ENCODE peak calls at places on chromosomes 11 and 22, in five cellular contexts. One of them, this sample, is unnamed.

GRCh38 chr11:15157181-15157580 is 42.5 kb downstream of the INSC start:
- DNase-seq in GM12878: no peak
- DNase-seq in H1: no peak
- DNase-seq in K562: no peak
- DNase-seq in HepG2: no peak
- DNase-seq in this sample: no peak

GRCh38 chr22:33715626-33716025 is 204.7 kb downstream of the LARGE1 start:
- DNase-seq in GM12878: no peak
- DNase-seq in H1: no peak
- DNase-seq in K562: no peak
- DNase-seq in HepG2: no peak
- DNase-seq in this sample: no peak

GRCh38 chr11:114141863-114142590 is 82.5 kb downstream of the ZBTB16 start:
- DNase-seq in GM12878: no peak
- DNase-seq in H1: no peak
- DNase-seq in K562: no peak
- DNase-seq in HepG2: no peak
- DNase-seq in this sample: no peak

GRCh38 chr11:58286249-58286648 is 18.2 kb upstream of the OR10W1 start:
- DNase-seq in GM12878: no peak
- DNase-seq in H1: no peak
- DNase-seq in K562: no peak
- DNase-seq in HepG2: peak; percentile 54
- DNase-seq in this sample: peak; percentile 47

GRCh38 chr11:27621440-27622161 is 78.7 kb downstream of the BDNF start:
- DNase-seq in GM12878: no peak
- DNase-seq in H1: no peak
- DNase-seq in K562: no peak
- DNase-seq in HepG2: no peak
- DNase-seq in this sample: no peak

GRCh38 chr11:134125507-134125906 is 56.6 kb downstream of the JAM3 start:
- DNase-seq in GM12878: no peak
- DNase-seq in H1: no peak
- DNase-seq in K562: no peak
- DNase-seq in HepG2: no peak
- DNase-seq in this sample: no peak

GRCh38 chr11:70618471-70619101 is 220.3 kb downstream of the CTTN start:
- DNase-seq in GM12878: no peak
- DNase-seq in H1: no peak
- DNase-seq in K562: no peak
- DNase-seq in HepG2: no peak
- DNase-seq in this sample: no peak

GRCh38 chr11:114472661-114473060 is 33.4 kb downstream of the REXO2 start:
- DNase-seq in GM12878: no peak
- DNase-seq in H1: no peak
- DNase-seq in K562: no peak
- DNase-seq in HepG2: no peak
- DNase-seq in this sample: no peak

GRCh38 chr11:27420217-27420616 is 52.4 kb downstream of the LGR4 start:
- DNase-seq in GM12878: no peak
- DNase-seq in H1: no peak
- DNase-seq in K562: peak; percentile 55
- DNase-seq in HepG2: no peak
- DNase-seq in this sample: no peak

GRCh38 chr11:27183672-27184457 is 143.2 kb downstream of the BBOX1 start:
- DNase-seq in GM12878: peak; percentile 12
- DNase-seq in H1: no peak
- DNase-seq in K562: peak; percentile 33
- DNase-seq in HepG2: peak; percentile 63
- DNase-seq in this sample: peak; percentile 78

GRCh38 chr11:22472306-22472705 is 134.1 kb downstream of the SLC17A6 start:
- DNase-seq in GM12878: no peak
- DNase-seq in H1: no peak
- DNase-seq in K562: no peak
- DNase-seq in HepG2: no peak
- DNase-seq in this sample: no peak

GRCh38 chr11:116833816-116834534 is 3.4 kb downstream of the APOA1 start:
- DNase-seq in GM12878: no peak
- DNase-seq in H1: no peak
- DNase-seq in K562: no peak
- DNase-seq in HepG2: peak; percentile 53
- DNase-seq in this sample: no peak

GRCh38 chr22:17120281-17120680 is 879 bp downstream of the TMEM121B start:
- DNase-seq in GM12878: no peak
- DNase-seq in H1: peak; percentile 46
- DNase-seq in K562: peak; percentile 85
- DNase-seq in HepG2: no peak
- DNase-seq in this sample: peak; percentile 27

GRCh38 chr11:73645570-73645969 is 811 bp upstream of the PLEKHB1 start:
- DNase-seq in GM12878: no peak
- DNase-seq in H1: no peak
- DNase-seq in K562: no peak
- DNase-seq in HepG2: no peak
- DNase-seq in this sample: no peak

GRCh38 chr22:31630331-31631329 is 31.4 kb downstream of the PISD start:
- DNase-seq in GM12878: no peak
- DNase-seq in H1: peak; percentile 53
- DNase-seq in K562: peak; percentile 89
- DNase-seq in HepG2: peak; percentile 75
- DNase-seq in this sample: peak; percentile 44

GRCh38 chr11:25953015-25953414 is 378.9 kb upstream of the ANO3 start:
- DNase-seq in GM12878: no peak
- DNase-seq in H1: no peak
- DNase-seq in K562: no peak
- DNase-seq in HepG2: no peak
- DNase-seq in this sample: no peak

GRCh38 chr11:3796796-3797328 is 492 bp downstream of the NUP98 start:
- DNase-seq in GM12878: no peak
- DNase-seq in H1: no peak
- DNase-seq in K562: no peak
- DNase-seq in HepG2: peak; percentile 27
- DNase-seq in this sample: peak; percentile 49

GRCh38 chr11:64103377-64103985 is 62.4 kb downstream of the MACROD1 start:
- DNase-seq in GM12878: no peak
- DNase-seq in H1: no peak
- DNase-seq in K562: no peak
- DNase-seq in HepG2: no peak
- DNase-seq in this sample: no peak

GRCh38 chr11:16154715-16155396 is 201.5 kb downstream of the SOX6 start:
- DNase-seq in GM12878: no peak
- DNase-seq in H1: no peak
- DNase-seq in K562: no peak
- DNase-seq in HepG2: peak; percentile 93
- DNase-seq in this sample: peak; percentile 79

GRCh38 chr22:31504282-31504681 is 7.9 kb downstream of the SFI1 start:
- DNase-seq in GM12878: no peak
- DNase-seq in H1: no peak
- DNase-seq in K562: no peak
- DNase-seq in HepG2: no peak
- DNase-seq in this sample: no peak

GRCh38 chr11:123472236-123472935 is 42.3 kb downstream of the GRAMD1B start:
- DNase-seq in GM12878: no peak
- DNase-seq in H1: no peak
- DNase-seq in K562: no peak
- DNase-seq in HepG2: no peak
- DNase-seq in this sample: no peak

GRCh38 chr11:72363112-72363511 is 71.2 kb downstream of the CLPB start:
- DNase-seq in GM12878: no peak
- DNase-seq in H1: no peak
- DNase-seq in K562: no peak
- DNase-seq in HepG2: peak; percentile 10
- DNase-seq in this sample: no peak

GRCh38 chr22:20027966-20028854 is 7.3 kb downstream of the TANGO2 start:
- DNase-seq in GM12878: no peak
- DNase-seq in H1: no peak
- DNase-seq in K562: no peak
- DNase-seq in HepG2: no peak
- DNase-seq in this sample: no peak

GRCh38 chr22:35477911-35478582 is 62.6 kb upstream of the RASD2 start:
- DNase-seq in GM12878: no peak
- DNase-seq in H1: no peak
- DNase-seq in K562: peak; percentile 20
- DNase-seq in HepG2: no peak
- DNase-seq in this sample: peak; percentile 38

GRCh38 chr22:37230673-37231405 is 13.2 kb downstream of the RAC2 start:
- DNase-seq in GM12878: peak; percentile 61
- DNase-seq in H1: no peak
- DNase-seq in K562: no peak
- DNase-seq in HepG2: no peak
- DNase-seq in this sample: no peak

DNA sequence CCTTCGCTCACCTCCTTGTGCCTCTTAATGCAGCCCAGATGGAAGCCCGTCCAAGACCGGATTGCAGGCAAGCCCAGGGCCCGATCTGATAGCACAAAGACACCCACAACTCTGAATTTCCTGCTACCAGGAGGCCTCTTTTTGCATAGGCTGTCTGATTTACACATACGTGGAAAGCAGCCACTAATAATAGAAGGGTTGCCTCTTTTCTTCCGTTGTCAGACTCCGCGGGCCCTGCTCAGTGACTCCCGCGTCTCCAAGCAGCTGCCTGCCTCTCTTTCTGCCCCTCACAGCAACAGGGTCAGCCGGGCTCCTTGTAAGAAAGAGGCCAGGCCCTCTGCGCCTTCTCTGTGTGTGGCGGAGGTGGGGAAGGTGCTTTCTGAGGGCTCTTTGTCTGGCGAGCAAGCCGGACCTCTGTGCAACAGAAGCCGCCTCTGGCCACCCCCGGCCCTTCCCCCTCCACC is 26.7 kb downstream of the FLI1 start:
- DNase-seq in GM12878: no peak
- DNase-seq in H1: no peak
- DNase-seq in K562: no peak
- DNase-seq in HepG2: no peak
- DNase-seq in this sample: no peak
- TF ChIP-seq KDM1A in GM12878: no peak
- TF ChIP-seq KDM1A in H1: no peak
- TF ChIP-seq KDM1A in K562: no peak
- TF ChIP-seq KDM1A in HepG2: no peak
- TF ChIP-seq KDM1A in this sample: no peak

DNA sequence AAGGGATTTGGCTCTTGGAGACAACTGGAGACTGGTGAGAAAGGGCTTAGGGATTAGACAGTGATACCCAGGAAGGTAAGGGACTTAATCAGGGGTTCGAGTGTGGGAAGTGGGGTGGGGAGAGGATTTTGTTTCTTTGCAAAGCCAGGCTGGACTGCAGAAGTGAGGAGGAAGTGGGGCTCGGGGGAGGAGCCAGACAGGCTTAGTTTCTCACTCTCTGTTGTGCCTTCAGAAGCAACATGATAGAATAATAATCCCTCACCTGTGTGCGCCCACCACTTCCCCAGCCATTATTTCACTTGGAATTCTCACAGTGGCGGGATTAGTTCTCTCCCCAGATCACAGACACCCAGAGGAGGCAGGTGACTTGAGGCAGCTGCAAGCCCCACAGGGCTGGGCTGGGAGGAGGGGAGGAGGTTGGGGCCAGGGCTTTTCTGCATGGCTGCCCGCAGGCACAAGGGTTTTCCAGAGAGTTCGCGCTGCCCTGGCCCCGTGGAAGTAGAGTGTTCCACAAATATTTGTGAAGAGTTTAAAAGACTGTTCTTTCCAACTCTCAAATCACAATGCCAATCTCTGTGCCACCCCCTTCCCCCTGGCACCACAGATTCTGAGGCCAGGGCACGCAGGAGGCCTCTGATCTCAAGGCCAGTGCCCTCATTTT is 4.0 kb upstream of the SEC14L2 start:
- DNase-seq in GM12878: no peak
- DNase-seq in H1: no peak
- DNase-seq in K562: no peak
- DNase-seq in HepG2: no peak
- DNase-seq in this sample: no peak
- TF ChIP-seq RAD21 in GM12878: no peak
- TF ChIP-seq RAD21 in H1: no peak
- TF ChIP-seq RAD21 in K562: no peak
- TF ChIP-seq RAD21 in HepG2: no peak
- TF ChIP-seq RAD21 in this sample: no peak

DNA sequence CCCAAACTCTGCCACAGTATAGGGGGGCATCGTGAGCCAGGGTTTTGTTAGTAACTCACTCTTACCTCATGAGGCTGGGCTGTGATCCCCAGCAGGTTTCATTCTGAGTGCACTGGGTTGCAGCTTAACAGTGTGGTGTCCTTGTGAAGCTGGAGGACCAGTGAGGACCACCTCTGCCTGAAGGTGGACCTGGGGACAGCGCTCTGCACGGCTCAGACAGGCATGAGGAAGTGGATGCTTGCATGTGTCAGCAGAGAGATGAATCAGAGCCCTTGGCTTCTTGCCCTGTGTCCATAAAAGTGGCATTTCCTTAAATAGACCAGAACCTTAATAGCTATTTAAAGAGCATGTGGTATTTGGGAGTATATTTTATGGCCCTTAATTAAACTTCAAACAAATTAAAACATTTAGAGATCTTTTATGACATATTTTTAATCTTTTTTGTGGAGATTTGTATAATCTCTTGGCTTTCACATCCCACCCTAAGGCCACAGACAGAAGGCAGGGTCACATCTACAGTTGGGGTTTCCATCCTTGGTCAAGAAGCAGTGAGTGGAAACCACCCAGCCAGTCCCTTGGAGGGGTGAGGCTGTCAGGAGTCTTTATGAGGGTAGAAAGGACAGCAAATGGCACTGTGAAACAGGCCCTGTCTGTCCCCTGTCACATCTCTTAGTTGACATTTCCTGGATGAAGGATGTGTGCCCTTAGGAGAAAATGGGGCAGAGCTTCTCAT is 24.8 kb upstream of the ADORA2A start:
- DNase-seq in GM12878: peak; percentile 33
- DNase-seq in H1: no peak
- DNase-seq in K562: no peak
- DNase-seq in HepG2: peak; percentile 24
- DNase-seq in this sample: peak; percentile 81
- TF ChIP-seq KDM1A in GM12878: no peak
- TF ChIP-seq KDM1A in H1: no peak
- TF ChIP-seq KDM1A in K562: no peak
- TF ChIP-seq KDM1A in HepG2: no peak
- TF ChIP-seq KDM1A in this sample: no peak

DNA sequence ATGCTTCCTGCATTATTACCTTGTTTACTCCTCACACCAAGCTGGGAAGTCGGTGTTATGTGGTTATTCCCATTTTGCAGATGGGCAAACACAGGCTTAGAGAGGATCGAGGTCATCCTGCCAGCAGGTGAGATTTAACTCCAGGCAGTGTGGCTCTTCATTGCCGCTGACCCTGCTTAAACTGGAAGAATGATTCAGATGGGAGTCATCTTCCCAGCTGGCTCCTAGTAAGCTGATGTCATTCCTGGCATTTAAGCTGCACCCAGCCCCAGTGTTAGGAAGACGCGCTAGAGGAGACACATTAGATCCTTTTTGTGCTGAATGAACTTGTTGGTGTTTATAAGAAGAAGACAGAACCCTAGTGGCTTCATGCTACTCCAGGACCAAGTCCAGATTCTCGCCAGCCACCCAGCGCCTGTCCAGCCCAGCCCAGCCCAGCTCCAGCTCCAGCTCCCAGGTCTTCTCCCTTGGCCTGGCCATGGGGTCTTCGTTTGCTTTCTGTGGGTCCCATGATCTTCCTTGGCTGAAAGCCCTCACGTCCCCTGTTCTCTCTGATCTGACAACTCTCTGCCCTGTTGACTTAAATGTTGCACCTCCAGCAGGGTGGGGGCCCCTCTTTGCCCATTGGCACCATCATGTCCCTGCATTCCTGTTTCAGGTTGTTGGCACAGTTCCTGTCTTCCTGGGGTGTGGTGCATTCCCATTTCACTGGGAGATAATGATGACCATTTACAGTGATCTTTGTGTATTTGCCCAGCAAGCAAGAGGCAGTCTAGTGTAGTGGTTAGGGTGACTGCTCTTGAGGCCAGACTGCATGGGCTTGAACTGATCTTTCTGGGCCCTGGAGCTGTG is 13.6 kb downstream of the PARVB start:
- DNase-seq in GM12878: no peak
- DNase-seq in H1: no peak
- DNase-seq in K562: no peak
- DNase-seq in HepG2: no peak
- DNase-seq in this sample: peak; percentile 66
- TF ChIP-seq RAD21 in GM12878: no peak
- TF ChIP-seq RAD21 in H1: no peak
- TF ChIP-seq RAD21 in K562: no peak
- TF ChIP-seq RAD21 in HepG2: no peak
- TF ChIP-seq RAD21 in this sample: no peak